ENCODE peak calls at places on chromosome 15, in seven cellular contexts. Y is upper lobe of left lung, H is cardiac muscle cell, X is uterus, J is GM23338, N is upper lobe of right lung, U is body of pancreas. W is an unnamed sample. For H3K4me1, the result is how much of the 10 kb centered on the place peaks cover.

GRCh38 chr15:88630141-88630721 is 8.6 kb upstream of the ISG20 start:
- DNase-seq in N (no peak), U (peak), Y (peak), X (peak), J (no peak), H (no peak), W (peak)

GRCh38 chr15:41746802-41747201 is 27.5 kb upstream of the MAPKBP1 start:
- DNase-seq in U (no peak), X (no peak), J (no peak), Y (no peak), N (no peak), H (no peak), W (no peak)

GRCh38 chr15:56356616-56357015 is 8.6 kb upstream of the TEX9 start:
- DNase-seq in N (no peak), U (no peak), J (no peak), X (no peak), H (no peak), Y (no peak), W (no peak)

GRCh38 chr15:70090436-70091291 is 7.1 kb downstream of the TLE3 start:
- DNase-seq in X (no peak), H (no peak), N (no peak), J (peak), U (no peak), Y (no peak), W (no peak)

GRCh38 chr15:52527898-52528464 is 699 bp downstream of the MYO5A start:
- DNase-seq in X (peak), J (peak), Y (no peak), N (no peak), U (peak), H (peak), W (no peak)

GRCh38 chr15:69914960-69915359 is 182.8 kb downstream of the TLE3 start:
- DNase-seq in N (no peak), X (no peak), U (no peak), H (no peak), Y (no peak), J (no peak), W (no peak)

GRCh38 chr15:52180196-52180835 is 10.9 kb downstream of the GNB5 start:
- DNase-seq in X (peak), N (no peak), Y (peak), J (no peak), U (no peak), H (no peak), W (no peak)

GRCh38 chr15:27087651-27088583 is 116.9 kb downstream of the GABRG3 start:
- DNase-seq in H (no peak), Y (peak), J (no peak), X (no peak), U (no peak), N (no peak), W (no peak)

GRCh38 chr15:41821831-41822230 is 6.1 kb upstream of the JMJD7 start:
- DNase-seq in J (no peak), Y (no peak), N (no peak), X (no peak), H (no peak), U (no peak), W (peak)

GRCh38 chr15:41692049-41692448 is 31.8 kb downstream of the MGA start:
- DNase-seq in N (no peak), X (no peak), U (no peak), Y (no peak), H (peak), J (no peak), W (no peak)

GRCh38 chr15:41661529-41662225 is 1.5 kb downstream of the MGA start:
- DNase-seq in Y (peak), U (peak), H (peak), X (peak), J (peak), N (peak), W (peak)

GRCh38 chr15:76376816-76377215 is 40.2 kb downstream of the ISL2 start:
- DNase-seq in H (peak), J (no peak), N (no peak), Y (no peak), X (no peak), U (no peak), W (no peak)

GRCh38 chr15:85411992-85412538 is 31.7 kb downstream of the AKAP13 start:
- DNase-seq in H (no peak), X (no peak), N (no peak), Y (no peak), U (no peak), J (no peak), W (no peak)

GRCh38 chr15:65032823-65033537 is 3.5 kb upstream of the MTFMT start:
- DNase-seq in U (peak), X (peak), J (peak), H (peak), Y (no peak), N (peak), W (no peak)

GRCh38 chr15:84928843-84929168 is 44.3 kb downstream of the SLC28A1 start:
- DNase-seq in Y (no peak), U (no peak), J (no peak), X (no peak), H (no peak), N (no peak), W (no peak)

GRCh38 chr15:88863412-88863811 is 31.9 kb downstream of the HAPLN3 start:
- DNase-seq in X (no peak), Y (no peak), J (no peak), N (no peak), U (no peak), H (no peak), W (no peak)

GRCh38 chr15:51688863-51689262 is 7.6 kb downstream of the SCG3 start:
- DNase-seq in J (peak), U (no peak), N (no peak), H (no peak), Y (no peak), X (no peak), W (no peak)

GRCh38 chr15:79431636-79432344 is at the start of gene MINAR1:
- DNase-seq in H (peak), Y (peak), J (peak), U (peak), N (no peak), X (no peak), W (no peak)

GRCh38 chr15:37764733-37765191 is 169.7 kb upstream of the TMCO5A start:
- DNase-seq in H (peak), U (peak), J (peak), X (no peak), Y (no peak), N (no peak), W (no peak)

GRCh38 chr15:77737238-77738037 is 104.7 kb upstream of the LINGO1 start:
- DNase-seq in Y (no peak), X (no peak), J (no peak), N (no peak), H (no peak), U (no peak), W (no peak)

DNA sequence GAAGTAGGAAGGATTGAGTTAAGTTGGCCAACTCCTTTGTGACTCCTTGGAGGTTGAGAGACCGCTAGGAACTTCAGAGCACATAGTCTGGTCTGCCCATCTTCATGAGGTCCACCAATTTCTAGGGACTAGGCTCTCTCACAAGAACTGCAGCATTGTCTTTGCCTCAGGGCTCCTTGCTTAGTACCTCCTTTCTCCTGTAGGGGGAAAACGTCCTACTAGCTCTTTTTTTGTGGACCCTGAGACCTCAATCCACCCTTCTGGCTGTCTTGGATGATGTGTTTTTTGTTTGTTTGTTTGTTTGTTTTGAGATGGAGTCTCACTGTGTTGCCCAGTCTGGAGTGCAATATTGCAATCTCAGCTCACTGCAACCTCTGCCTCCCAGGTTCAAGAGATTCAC is 21.6 kb downstream of the REC114 start:
- DNase-seq in N (no peak), Y (no peak), H (no peak), U (no peak), X (no peak), J (peak), W (no peak)
- TF ChIP-seq CTCF in N (no peak), Y (no peak), H (peak), U (no peak), X (no peak), J (peak), W (peak)

GRCh38 chr15:83854314-83854713 is 200.4 kb downstream of the ADAMTSL3 start:
- DNase-seq in X (no peak), J (no peak), U (no peak), N (no peak), H (no peak), Y (no peak), W (no peak)

GRCh38 chr15:83858820-83859505 is 205.0 kb downstream of the ADAMTSL3 start:
- DNase-seq in J (no peak), Y (no peak), H (no peak), N (no peak), X (no peak), U (no peak), W (no peak)

GRCh38 chr15:83853232-83853631 is 199.3 kb downstream of the ADAMTSL3 start:
- DNase-seq in X (no peak), Y (no peak), J (no peak), H (no peak), N (no peak), U (no peak), W (no peak)

GRCh38 chr15:83854950-83855707 is 201.2 kb downstream of the ADAMTSL3 start:
- DNase-seq in X (no peak), Y (no peak), N (no peak), J (no peak), U (peak), H (no peak), W (no peak)

DNA sequence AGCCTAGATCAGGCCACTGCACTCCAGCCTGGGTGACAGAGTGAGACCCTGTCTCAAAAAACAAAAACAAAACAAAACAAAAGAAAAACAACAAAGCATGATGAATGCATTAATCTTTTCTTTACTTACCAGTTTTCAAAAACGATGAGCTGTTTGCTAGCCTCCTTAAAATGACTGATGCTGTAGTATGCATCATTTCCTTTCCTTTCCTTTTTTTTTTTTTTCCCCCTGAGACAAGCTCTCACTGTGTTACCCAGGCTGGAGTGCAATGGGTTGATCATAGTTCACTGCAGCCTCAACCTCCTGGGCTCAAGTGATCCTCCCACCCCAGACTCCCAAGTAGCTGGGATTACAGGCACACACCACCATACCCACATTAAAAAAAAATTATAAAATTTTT is 202.0 kb downstream of the ADAMTSL3 start:
- DNase-seq in X (no peak), N (no peak), J (no peak), H (no peak), Y (no peak), U (no peak), W (no peak)
- H3K4me1 ChIP-seq in X (under half), N (under half), J (under half), H (under half), Y (under half), U (under half), W (under half)

GRCh38 chr15:72341361-72341760 is 21.4 kb upstream of the CELF6 start:
- DNase-seq in U (no peak), Y (no peak), J (peak), N (no peak), X (no peak), H (peak), W (no peak)
- TF ChIP-seq CTCF in U (no peak), Y (no peak), J (peak), N (no peak), X (no peak), H (peak), W (peak)

DNA sequence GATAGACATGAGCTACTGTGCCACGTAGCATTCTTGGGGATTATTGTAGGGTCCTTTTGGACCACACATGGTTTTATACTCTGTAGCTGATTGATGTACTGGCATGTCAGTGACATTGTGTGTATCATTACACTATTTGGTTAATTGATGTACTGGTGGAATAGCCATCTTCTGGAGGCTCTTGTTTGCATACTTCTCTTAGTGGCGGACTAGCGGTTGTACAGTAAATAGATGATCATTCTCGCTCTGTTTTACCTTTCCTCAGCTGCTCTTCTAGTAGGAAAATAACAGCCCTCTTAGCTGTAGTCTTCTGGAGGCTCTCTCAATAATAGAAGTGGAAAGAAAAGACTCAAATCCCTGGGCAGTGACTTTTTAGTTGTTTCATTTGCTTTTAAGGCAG is 24.8 kb downstream of the IGF1R start:
- DNase-seq in N (no peak), U (no peak), J (no peak), Y (no peak), X (no peak), H (no peak), W (no peak)
- H3K4me1 ChIP-seq in N (under half), U (half or more), J (half or more), Y (half or more), X (under half), H (half or more), W (under half)

DNA sequence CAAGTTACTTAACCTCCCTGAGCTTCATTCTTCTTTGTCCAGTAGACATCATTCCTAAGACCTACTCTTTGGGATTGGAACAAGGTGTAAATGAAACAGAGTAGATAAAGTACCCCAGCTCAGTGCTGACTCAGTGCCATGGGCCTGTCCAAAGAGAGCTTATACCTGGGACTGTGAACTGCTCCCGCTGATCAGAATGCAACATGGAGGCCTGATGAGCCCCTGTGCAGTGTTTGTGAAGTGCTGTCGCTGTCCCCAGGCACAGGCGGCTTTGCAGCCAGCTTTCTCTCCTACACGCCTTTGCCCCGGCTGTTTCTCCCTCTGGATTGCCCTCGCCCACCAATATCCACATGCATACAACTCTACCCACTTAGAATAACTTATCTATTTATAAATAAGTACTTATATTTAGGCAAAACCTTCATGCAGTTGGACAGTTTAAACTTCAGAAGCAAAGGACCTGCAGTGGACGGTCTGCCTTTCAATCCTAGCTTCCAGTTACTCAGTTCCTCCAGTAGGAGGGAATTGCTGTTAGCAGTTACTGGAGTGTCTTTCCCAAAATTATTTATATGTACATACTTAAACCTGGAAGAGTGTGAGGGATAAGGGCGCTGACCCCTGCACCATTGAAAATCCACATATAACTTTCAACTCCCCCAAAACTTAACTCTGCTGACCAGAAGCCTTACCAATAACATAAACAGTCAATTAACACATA is 80.0 kb downstream of the CORO2B start:
- DNase-seq in J (no peak), Y (no peak), U (no peak), H (peak), X (no peak), N (peak), W (peak)
- TF ChIP-seq CTCF in J (no peak), Y (no peak), U (no peak), H (no peak), X (no peak), N (no peak), W (no peak)

GRCh38 chr15:39192979-39193559 is 387.8 kb upstream of the THBS1 start:
- DNase-seq in X (no peak), U (no peak), J (no peak), H (no peak), Y (no peak), N (no peak), W (no peak)
- H3K4me1 ChIP-seq in X (under half), U (under half), J (under half), H (under half), Y (under half), N (under half), W (half or more)

GRCh38 chr15:35206060-35206675 is 121.1 kb upstream of the NANOGP8 start:
- DNase-seq in N (no peak), J (peak), H (no peak), X (no peak), U (no peak), Y (no peak), W (no peak)
- TF ChIP-seq CTCF in N (peak), J (peak), H (peak), X (no peak), U (no peak), Y (no peak), W (peak)

W was measured in RWPE2.